ENCODE peak calls at places on chromosomes 4 and X, in five cellular contexts. R, D, T, C and L are unnamed samples.

GRCh38 chr4:76277667-76278066 is 26.1 kb downstream of the FAM47E start:
- DNase-seq in C (peak), D (no peak), R (no peak), T (no peak), L (no peak)

GRCh38 chrX:26845051-26845450 is 618.1 kb downstream of the PPP4R3C start:
- DNase-seq in C (no peak), T (no peak), R (no peak), D (no peak), L (no peak)

GRCh38 chrX:140050906-140051305 is 85.6 kb upstream of the CXorf66 start:
- DNase-seq in R (no peak), C (no peak), D (no peak), T (peak), L (no peak)

GRCh38 chrX:104084534-104085277 is 8.7 kb upstream of the TMSB15C start:
- DNase-seq in C (no peak), D (no peak), R (no peak), T (no peak), L (no peak)

GRCh38 chr4:37487668-37488067 is 198.5 kb downstream of the RELL1 start:
- DNase-seq in C (no peak), T (no peak), R (no peak), D (no peak), L (no peak)

GRCh38 chr4:167233523-167234387 is 539 bp downstream of the SPOCK3 start:
- DNase-seq in T (peak), C (no peak), D (peak), R (peak), L (no peak)

GRCh38 chr4:6419452-6420028 is 52.9 kb downstream of the PPP2R2C start:
- DNase-seq in R (no peak), D (no peak), C (no peak), T (no peak), L (no peak)

GRCh38 chr4:142838781-142839180 is 7.3 kb downstream of the INPP4B start:
- DNase-seq in R (no peak), D (no peak), T (no peak), C (no peak), L (no peak)

GRCh38 chr4:81891005-81891795 is 419.5 kb upstream of the RASGEF1B start:
- DNase-seq in T (no peak), D (no peak), R (peak), C (no peak), L (no peak)

GRCh38 chrX:2628751-2629315 is 62.3 kb upstream of the CD99 start:
- DNase-seq in R (no peak), D (no peak), C (no peak), T (no peak), L (no peak)

GRCh38 chr4:110184124-110184790 is 14.2 kb downstream of the ELOVL6 start:
- DNase-seq in D (no peak), R (no peak), T (no peak), C (no peak), L (no peak)

GRCh38 chr4:111618908-111619307 is 526.3 kb upstream of the FAM241A start:
- DNase-seq in T (no peak), C (no peak), R (no peak), D (no peak), L (no peak)

GRCh38 chrX:122572461-122572860 is 611.6 kb upstream of the GRIA3 start:
- DNase-seq in D (no peak), R (no peak), C (peak), T (no peak), L (no peak)

GRCh38 chr4:42237010-42237409 is 84.6 kb upstream of the BEND4 start:
- DNase-seq in T (no peak), R (no peak), D (no peak), C (no peak), L (no peak)

GRCh38 chrX:19986531-19986930 is 4.3 kb downstream of the BCLAF3 start:
- DNase-seq in T (no peak), R (no peak), D (no peak), C (no peak), L (no peak)

GRCh38 chr4:72689929-72690328 is 120.9 kb upstream of the ADAMTS3 start:
- DNase-seq in C (no peak), T (no peak), D (no peak), R (no peak), L (no peak)

DNA sequence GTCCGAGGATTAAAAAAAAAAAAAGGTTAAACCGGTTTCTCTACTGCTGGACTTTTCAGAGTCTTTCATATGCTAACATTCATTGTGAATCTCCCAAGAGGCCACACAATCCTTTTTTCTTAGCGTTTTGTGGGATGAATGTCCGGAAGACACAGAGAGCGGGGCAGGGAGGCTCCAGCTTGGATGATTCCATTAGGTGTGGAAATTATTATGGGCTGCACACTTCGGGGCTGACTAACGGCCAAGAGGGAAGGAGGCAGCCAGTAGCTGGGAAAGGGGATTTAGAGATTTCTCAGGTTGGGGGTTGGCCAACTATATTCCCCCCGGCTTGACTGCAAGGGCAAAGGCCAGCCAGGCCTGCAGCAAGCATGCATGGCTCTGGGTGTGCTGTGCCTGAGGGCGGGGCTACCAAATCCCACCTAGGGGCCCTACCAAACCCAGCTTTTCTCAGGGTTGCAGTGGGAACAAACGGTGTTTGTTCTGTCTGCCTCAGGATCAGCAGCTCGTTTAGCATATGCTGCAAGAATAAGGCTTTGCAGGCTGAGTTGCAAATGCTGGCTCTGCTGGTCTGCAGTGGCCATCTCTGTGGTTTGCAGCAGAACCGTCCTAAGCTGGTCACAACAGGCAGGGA is 28.6 kb downstream of the NYX start:
- DNase-seq in R (peak), C (peak), T (peak), D (peak), L (no peak)
- H2BK12ac ChIP-seq in R (peak), C (no peak), T (no peak), D (no peak), L (peak)

GRCh38 chr4:184470785-184471110 is 3.6 kb downstream of the IRF2 start:
- DNase-seq in D (no peak), T (no peak), C (no peak), R (no peak), L (no peak)
- H2BK12ac ChIP-seq in D (no peak), T (no peak), C (no peak), R (no peak), L (no peak)

GRCh38 chrX:10254746-10255145 is 98.0 kb downstream of the CLCN4 start:
- DNase-seq in T (peak), C (peak), D (no peak), R (no peak), L (no peak)

DNA sequence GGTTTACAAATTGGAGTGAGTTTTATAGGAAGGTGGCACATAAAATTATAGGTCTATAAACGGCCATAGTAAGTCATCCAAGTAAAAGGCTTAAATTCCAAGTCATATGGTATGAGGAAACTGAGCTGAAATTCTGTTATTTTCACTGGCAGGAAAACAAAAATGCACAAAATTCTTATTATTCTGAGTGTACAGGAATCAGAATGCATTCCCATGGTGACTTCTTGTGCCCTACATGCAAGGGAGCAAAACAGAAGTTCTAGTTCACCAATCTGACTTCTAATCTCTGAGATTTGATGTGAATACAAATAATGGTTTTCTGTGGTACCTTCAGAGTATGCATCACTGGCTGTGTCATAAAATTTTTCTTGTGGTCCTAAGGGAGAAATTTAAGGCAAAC is 102.9 kb downstream of the CLCN4 start:
- DNase-seq in D (no peak), R (no peak), C (peak), T (no peak), L (no peak)
- H2BK12ac ChIP-seq in D (no peak), R (no peak), C (no peak), T (no peak), L (no peak)

GRCh38 chr4:121551881-121552280 is 144.9 kb downstream of the ANXA5 start:
- DNase-seq in T (peak), C (no peak), R (no peak), D (no peak), L (no peak)
- H2BK12ac ChIP-seq in T (no peak), C (no peak), R (no peak), D (no peak), L (no peak)

DNA sequence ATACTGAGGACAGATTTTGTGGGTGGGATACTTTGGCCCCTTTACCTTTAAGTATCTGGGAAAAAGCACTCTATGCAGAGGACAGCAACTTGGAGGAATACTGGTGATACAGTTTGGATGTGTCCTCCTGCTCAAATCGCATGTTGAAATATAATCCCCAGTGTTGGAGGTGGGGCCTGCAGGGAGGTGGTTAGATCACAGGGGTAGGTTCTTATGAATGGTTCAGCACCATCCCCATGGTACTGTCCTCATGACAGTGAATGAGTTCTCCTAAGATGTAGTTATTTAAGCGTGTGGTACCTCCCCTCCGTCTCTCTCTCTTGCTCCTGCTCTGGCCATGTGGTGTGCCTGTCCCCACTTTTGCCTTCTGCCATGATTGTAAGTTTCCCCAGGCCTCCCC is 24.6 kb downstream of the GPAT3 start:
- DNase-seq in T (no peak), C (no peak), R (no peak), D (no peak), L (no peak)
- H2BK12ac ChIP-seq in T (no peak), C (no peak), R (no peak), D (no peak), L (no peak)

GRCh38 chr4:187238646-187239045 is 515.0 kb upstream of the FAT1 start:
- DNase-seq in C (no peak), R (no peak), D (no peak), T (no peak), L (no peak)

GRCh38 chr4:187235456-187236170 is 512.0 kb upstream of the FAT1 start:
- DNase-seq in R (no peak), D (no peak), T (peak), C (peak), L (no peak)

GRCh38 chr4:187232796-187233195 is 509.1 kb upstream of the FAT1 start:
- DNase-seq in D (no peak), T (no peak), C (peak), R (no peak), L (no peak)

GRCh38 chr4:187232201-187232600 is 508.5 kb upstream of the FAT1 start:
- DNase-seq in C (peak), T (no peak), D (no peak), R (no peak), L (no peak)

GRCh38 chr4:187236491-187236890 is 512.8 kb upstream of the FAT1 start:
- DNase-seq in R (no peak), D (no peak), C (peak), T (peak), L (no peak)
- H2BK12ac ChIP-seq in R (no peak), D (no peak), C (no peak), T (no peak), L (no peak)

DNA sequence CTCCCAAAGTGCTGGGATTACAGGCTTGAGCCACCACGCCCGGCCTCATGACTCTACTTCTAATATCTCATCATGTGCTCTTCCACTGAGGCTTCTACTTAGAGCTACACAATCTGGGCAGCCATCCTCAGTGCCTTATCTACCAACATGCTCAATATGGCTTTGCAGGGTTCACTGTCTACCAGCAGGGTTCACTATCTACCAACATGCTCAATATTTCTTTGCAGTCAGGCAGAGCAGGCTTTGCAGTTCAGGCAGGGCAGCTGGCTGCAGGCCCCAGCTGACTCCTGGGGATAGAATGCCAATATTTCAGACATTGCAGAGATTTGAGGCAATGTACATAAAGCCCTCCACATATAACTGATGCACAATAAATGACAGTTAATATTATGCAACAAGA is 47.5 kb downstream of the PKD2 start:
- DNase-seq in R (peak), T (peak), C (peak), D (peak), L (no peak)
- H2BK12ac ChIP-seq in R (no peak), T (no peak), C (no peak), D (no peak), L (no peak)